ENCODE peak calls at places on chromosome 10, in nine cellular contexts. H, V, G, W, S, N, L, I and C are unnamed samples.

GRCh38 chr10:122878799-122879338 is 512 bp downstream of the FAM24B start:
- DNase-seq in H (no peak), V (no peak), G (peak; percentile 57), W (no peak), S (peak; percentile 26), N (no peak), L (no peak), I (peak; percentile 25), C (peak; percentile 24)

GRCh38 chr10:71300555-71301370 is 18.3 kb upstream of the SLC29A3 start:
- DNase-seq in H (no peak), V (no peak), G (no peak), W (peak; percentile 9), S (no peak), N (no peak), L (no peak), I (no peak), C (no peak)

GRCh38 chr10:28509286-28509685 is 23.6 kb upstream of the WAC start:
- DNase-seq in H (no peak), V (no peak), G (no peak), W (no peak), S (no peak), N (no peak), L (no peak), I (no peak), C (no peak)

GRCh38 chr10:27792191-27792590 is 46.6 kb upstream of the MKX start:
- DNase-seq in H (no peak), V (no peak), G (no peak), W (no peak), S (no peak), N (no peak), L (peak; percentile 65), I (peak; percentile 12), C (peak; percentile 1)

GRCh38 chr10:73601486-73601921 is 10.4 kb upstream of the USP54 start:
- DNase-seq in H (peak; percentile 77), V (peak; percentile 42), G (peak; percentile 69), W (no peak), S (no peak), N (no peak), L (no peak), I (no peak), C (peak; percentile 19)

GRCh38 chr10:122465401-122465800 is 4.0 kb downstream of the HTRA1 start:
- DNase-seq in H (no peak), V (no peak), G (no peak), W (no peak), S (no peak), N (no peak), L (no peak), I (no peak), C (no peak)

GRCh38 chr10:77925795-77926565 is 575 bp downstream of the DLG5 start:
- DNase-seq in H (peak; percentile 68), V (peak; percentile 54), G (peak; percentile 67), W (peak; percentile 54), S (no peak), N (peak; percentile 28), L (peak; percentile 22), I (no peak), C (peak; percentile 45)

GRCh38 chr10:73865459-73866442 is 8.6 kb downstream of the CAMK2G start:
- DNase-seq in H (no peak), V (no peak), G (no peak), W (no peak), S (no peak), N (no peak), L (no peak), I (no peak), C (no peak)

GRCh38 chr10:3874988-3875841 is 90.2 kb upstream of the KLF6 start:
- DNase-seq in H (no peak), V (no peak), G (no peak), W (no peak), S (no peak), N (no peak), L (no peak), I (no peak), C (no peak)

GRCh38 chr10:84181631-84182030 is 8.0 kb downstream of the GPR15LG start:
- DNase-seq in H (no peak), V (no peak), G (no peak), W (no peak), S (no peak), N (no peak), L (no peak), I (no peak), C (no peak)

GRCh38 chr10:60208676-60209269 is 180.9 kb downstream of the ANK3 start:
- DNase-seq in H (peak; percentile 63), V (peak; percentile 59), G (no peak), W (no peak), S (peak; percentile 65), N (peak; percentile 69), L (peak; percentile 60), I (peak; percentile 51), C (peak; percentile 69)

GRCh38 chr10:124086787-124087671 is 6.4 kb downstream of the CHST15 start:
- DNase-seq in H (no peak), V (no peak), G (no peak), W (no peak), S (no peak), N (no peak), L (no peak), I (no peak), C (no peak)

GRCh38 chr10:35712486-35712885 is 70.4 kb upstream of the FZD8 start:
- DNase-seq in H (no peak), V (no peak), G (no peak), W (no peak), S (no peak), N (no peak), L (no peak), I (no peak), C (no peak)

GRCh38 chr10:132359305-132360040 is 27.5 kb downstream of the LRRC27 start:
- DNase-seq in H (no peak), V (peak; percentile 21), G (no peak), W (no peak), S (no peak), N (no peak), L (no peak), I (no peak), C (no peak)

DNA sequence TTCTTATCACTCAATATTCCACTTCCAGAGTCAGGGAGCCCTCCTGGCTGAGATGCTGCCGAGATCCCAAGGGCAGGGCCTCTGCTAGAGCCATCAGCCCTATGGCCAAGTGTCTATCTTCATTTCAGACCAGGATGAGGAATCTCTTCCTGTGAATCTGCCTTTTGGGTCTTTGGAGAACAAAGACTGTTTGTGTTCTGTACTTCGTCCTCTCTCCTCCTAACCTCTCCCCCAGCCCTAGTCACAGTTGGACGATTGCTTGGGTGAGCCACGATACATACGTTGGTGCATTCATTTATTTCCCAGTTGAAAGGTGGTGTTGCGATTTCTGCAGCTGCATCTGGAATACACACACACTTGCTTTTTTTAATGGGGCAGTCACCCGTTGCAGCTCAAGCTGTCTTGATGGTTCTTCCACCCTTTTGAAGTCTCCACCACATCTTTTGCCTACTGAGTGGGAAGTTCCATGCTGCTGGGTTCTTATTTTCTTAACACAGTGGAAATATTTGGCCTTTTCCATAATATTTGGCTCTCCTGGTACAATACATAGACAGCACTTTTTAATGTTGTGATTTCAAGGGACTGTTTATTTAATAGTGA is 26.7 kb downstream of the SH3PXD2A start:
- DNase-seq in H (no peak), V (no peak), G (no peak), W (no peak), S (no peak), N (no peak), L (peak; percentile 61), I (no peak), C (no peak)
- TF ChIP-seq CTCF in H (no peak), V (no peak), G (no peak), W (no peak), S (no peak), N (no peak), L (no peak), I (no peak), C (no peak)

DNA sequence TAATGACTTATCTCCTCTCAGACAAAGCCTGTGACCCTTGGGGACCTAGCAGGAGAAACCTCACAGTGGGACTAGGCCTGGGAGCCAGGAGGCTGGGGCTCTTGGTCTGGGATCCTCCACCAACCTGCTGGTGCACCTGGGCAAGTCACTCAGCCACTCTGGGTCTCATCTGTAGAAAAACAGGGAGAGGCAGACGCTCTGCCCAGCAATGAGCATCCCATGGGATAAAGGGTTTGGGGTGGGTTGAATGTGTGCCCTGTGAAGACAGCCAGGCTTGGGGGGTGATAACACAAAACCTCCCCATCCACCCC is 81.6 kb downstream of the ZMIZ1 start:
- DNase-seq in H (no peak), V (no peak), G (no peak), W (no peak), S (no peak), N (no peak), L (no peak), I (no peak), C (no peak)
- H3K4me3 ChIP-seq in H (no peak overlapping the region), V (no peak overlapping the region), G (no peak overlapping the region), W (no peak overlapping the region), S (no peak overlapping the region), N (no peak overlapping the region), L (no peak overlapping the region), I (no peak overlapping the region), C (no peak overlapping the region)

DNA sequence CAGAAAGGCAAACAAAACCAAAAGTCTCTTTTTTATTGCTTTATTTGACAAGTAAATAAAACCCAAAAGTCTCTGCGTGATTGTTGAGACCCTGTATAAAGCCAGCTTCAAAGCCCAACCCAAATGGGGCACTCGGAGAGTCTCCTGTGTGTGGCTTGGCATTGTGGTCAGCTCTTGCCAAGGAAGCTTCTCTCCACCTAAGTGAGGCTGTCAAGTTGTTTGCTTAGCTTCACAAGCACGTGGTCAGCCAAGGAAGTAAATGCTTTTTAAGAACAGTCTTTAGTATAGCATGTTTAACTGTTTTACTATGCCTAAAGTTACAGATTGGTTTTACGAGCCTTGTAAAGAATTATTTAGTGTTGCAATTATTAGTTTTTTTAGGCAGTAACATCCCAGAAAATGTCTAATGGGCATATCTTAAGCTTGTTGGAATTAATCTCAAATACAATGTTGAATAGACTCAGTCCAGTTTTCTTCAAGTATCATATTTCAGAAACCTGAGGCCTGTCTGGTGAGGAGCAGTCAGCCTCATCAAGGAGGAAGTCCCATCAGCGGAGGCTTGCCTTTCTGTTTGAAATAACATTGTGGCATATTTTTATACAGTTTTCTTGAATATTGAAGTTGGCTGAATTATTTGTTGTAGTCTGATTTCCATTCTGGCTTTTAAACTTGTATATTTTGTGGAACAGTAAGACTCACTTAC is 144.3 kb downstream of the ANKRD30A start:
- DNase-seq in H (no peak), V (peak; percentile 64), G (no peak), W (no peak), S (no peak), N (no peak), L (no peak), I (no peak), C (no peak)
- TF ChIP-seq CTCF in H (no peak), V (no peak), G (no peak), W (no peak), S (no peak), N (no peak), L (no peak), I (no peak), C (no peak)

DNA sequence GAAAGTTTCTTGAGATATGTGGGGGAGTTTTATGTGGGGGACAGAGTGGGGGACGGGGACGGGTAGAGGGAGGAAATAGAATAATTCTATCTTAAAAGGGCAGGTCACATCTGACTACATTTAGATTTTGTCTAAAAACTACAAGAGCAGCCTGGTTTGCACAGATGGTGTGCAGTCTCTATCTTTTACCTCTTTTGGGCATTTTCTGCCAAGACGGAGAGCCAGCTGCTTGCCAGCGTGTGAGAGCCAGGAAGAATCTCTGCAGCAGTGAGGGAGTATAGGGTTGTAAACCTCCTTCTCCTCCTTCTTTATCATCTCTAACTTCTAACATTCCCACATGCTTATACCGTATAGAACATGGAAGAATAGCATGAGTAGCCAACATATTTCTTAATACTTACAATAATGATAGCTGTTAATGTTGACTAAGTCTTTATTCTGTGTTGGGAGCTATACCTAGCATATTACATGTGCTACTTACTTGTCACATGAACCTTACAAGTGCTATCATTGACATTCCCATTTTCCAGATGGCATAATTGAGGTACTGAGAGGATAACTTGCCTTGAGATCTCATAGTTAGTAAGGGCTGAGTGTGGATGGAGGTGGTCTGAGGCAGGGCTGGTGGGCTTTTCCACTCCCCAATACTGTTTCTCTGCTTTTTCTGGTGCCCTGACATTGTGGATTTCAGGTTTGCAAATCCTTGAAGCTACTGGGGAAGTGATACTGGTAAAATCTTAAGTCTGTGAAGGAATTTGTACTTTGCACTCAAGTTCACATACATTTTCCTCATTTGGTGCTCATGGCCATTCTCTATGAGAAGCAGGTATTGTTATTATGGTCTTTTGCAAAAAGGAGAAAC is 1.1 kb downstream of the ENTPD1 start:
- DNase-seq in H (no peak), V (no peak), G (no peak), W (no peak), S (no peak), N (no peak), L (no peak), I (no peak), C (no peak)
- H3K4me3 ChIP-seq in H (no peak overlapping the region), V (no peak overlapping the region), G (no peak overlapping the region), W (peak overlapping the region; percentile 47), S (no peak overlapping the region), N (no peak overlapping the region), L (no peak overlapping the region), I (no peak overlapping the region), C (no peak overlapping the region)